ENCODE peak calls at places on chromosomes 5 and 9, in nine cellular contexts. C is stomach; J is upper lobe of right lung; R is caudate nucleus; X is iris pigment epithelial cell; K is naive thymus-derived CD4-positive, alpha-beta T cell; H is EH; W is stimulated activated naive B cell treated with anti-CD40 and anti-IgM and Interleukin-4, amounts not matched to agents 10 μg/mL and 1 μg/mL and 100 μg/mL, for 72 hours; U is lung. M is an unnamed sample.

GRCh38 chr9:90433398-90433890 is 209.2 kb downstream of the DIRAS2 start:
- DNase-seq in C (peak; percentile 31), J (peak; percentile 92), R (no peak), K (no peak), W (no peak), X (peak; percentile 51), U (peak; percentile 78), H (peak; percentile 8), M (no peak)

GRCh38 chr9:215631-216155 is 1.0 kb downstream of the DOCK8 start:
- DNase-seq in R (no peak), W (no peak), U (no peak), C (no peak), K (no peak), H (no peak), X (no peak), J (no peak), M (no peak)

GRCh38 chr5:176152191-176152932 is 85.9 kb upstream of the SIMC1 start:
- DNase-seq in R (no peak), W (no peak), C (no peak), K (no peak), U (no peak), X (no peak), J (no peak), H (no peak), M (no peak)

GRCh38 chr5:44638286-44638869 is 170.4 kb upstream of the MRPS30 start:
- DNase-seq in H (no peak), K (no peak), X (no peak), U (no peak), C (no peak), W (no peak), R (no peak), J (no peak), M (no peak)

GRCh38 chr9:116369706-116370105 is 216.1 kb downstream of the PAPPA start:
- DNase-seq in W (no peak), J (no peak), R (no peak), C (no peak), U (no peak), X (no peak), H (no peak), K (no peak), M (no peak)

GRCh38 chr5:178232124-178232919 is at the start of gene PHYKPL:
- DNase-seq in U (peak; percentile 70), J (peak; percentile 91), K (peak; percentile 67), C (peak; percentile 73), W (peak; percentile 72), R (peak; percentile 61), X (peak; percentile 63), H (peak; percentile 75), M (peak; percentile 60)

GRCh38 chr5:132840896-132841818 is 10.7 kb upstream of the SHROOM1 start:
- DNase-seq in U (peak; percentile 57), W (no peak), C (no peak), H (peak; percentile 72), X (peak; percentile 72), R (no peak), K (no peak), J (peak; percentile 79), M (no peak)

GRCh38 chr9:6997330-6997729 is 239.6 kb downstream of the KDM4C start:
- DNase-seq in W (no peak), H (peak; percentile 56), J (no peak), C (no peak), U (no peak), X (peak; percentile 12), K (no peak), R (no peak), M (no peak)

GRCh38 chr5:109944461-109944860 is 254.7 kb downstream of the MAN2A1 start:
- DNase-seq in X (no peak), U (no peak), C (no peak), J (no peak), W (no peak), R (no peak), H (no peak), K (no peak), M (no peak)

GRCh38 chr5:76714771-76715483 is 999 bp upstream of the F2R start:
- DNase-seq in C (no peak), J (no peak), R (no peak), K (no peak), W (no peak), U (no peak), H (no peak), X (no peak), M (no peak)

GRCh38 chr5:73391441-73391871 is 57.1 kb downstream of the FOXD1 start:
- DNase-seq in W (no peak), C (no peak), R (no peak), X (no peak), J (no peak), H (peak; percentile 79), K (no peak), U (no peak), M (no peak)

GRCh38 chr9:133869674-133870419 is 122.3 kb downstream of the VAV2 start:
- DNase-seq in R (no peak), W (no peak), C (no peak), U (no peak), X (no peak), J (no peak), H (no peak), K (no peak), M (no peak)

GRCh38 chr5:111227805-111228204 is 3.6 kb downstream of the CAMK4 start:
- DNase-seq in X (peak; percentile 11), R (no peak), H (peak; percentile 18), U (no peak), K (peak; percentile 41), W (no peak), C (no peak), J (no peak), M (no peak)

GRCh38 chr5:60066502-60066901 is 173.0 kb upstream of the PDE4D start:
- DNase-seq in X (peak; percentile 75), W (no peak), K (no peak), R (no peak), U (no peak), H (peak; percentile 77), J (no peak), C (no peak), M (no peak)

GRCh38 chr9:128372188-128372641 is 1.0 kb downstream of the URM1 start:
- DNase-seq in X (no peak), H (peak; percentile 88), J (no peak), W (no peak), U (no peak), K (no peak), C (no peak), R (no peak), M (no peak)

GRCh38 chr5:137075163-137075970 is 423.8 kb downstream of the SPOCK1 start:
- DNase-seq in W (peak; percentile 2), H (peak; percentile 60), C (peak; percentile 87), U (peak; percentile 80), K (no peak), R (no peak), J (peak; percentile 83), X (peak; percentile 7), M (peak; percentile 28)

GRCh38 chr5:163447191-163447590 is 9.8 kb downstream of the CCNG1 start:
- DNase-seq in R (no peak), X (no peak), U (no peak), J (no peak), K (no peak), H (no peak), C (no peak), W (no peak), M (no peak)

GRCh38 chr5:167284491-167284890 is 1007.0 kb upstream of the WWC1 start:
- DNase-seq in X (peak; percentile 39), J (no peak), K (no peak), H (peak; percentile 29), W (no peak), R (no peak), C (no peak), U (no peak), M (no peak)

GRCh38 chr5:146137967-146138403 is 32.6 kb upstream of the PLAC8L1 start:
- DNase-seq in U (peak; percentile 48), C (peak; percentile 71), W (no peak), J (peak; percentile 73), R (no peak), H (no peak), X (peak; percentile 83), K (no peak), M (no peak)

GRCh38 chr5:38534122-38534408 is 22.4 kb downstream of the LIFR start:
- DNase-seq in R (no peak), J (no peak), X (no peak), W (no peak), U (no peak), H (no peak), C (no peak), K (no peak), M (no peak)

GRCh38 chr5:115484368-115484767 is 60.2 kb downstream of the FEM1C start:
- DNase-seq in C (no peak), X (no peak), K (no peak), R (no peak), J (peak; percentile 55), W (no peak), U (no peak), H (no peak), M (no peak)

GRCh38 chr9:126698251-126698650 is 84.5 kb downstream of the LMX1B start:
- DNase-seq in U (no peak), K (no peak), C (no peak), J (peak; percentile 38), R (no peak), W (no peak), X (no peak), H (no peak), M (no peak)

GRCh38 chr9:36862206-36863145 is 171.6 kb downstream of the PAX5 start:
- DNase-seq in U (no peak), R (no peak), J (no peak), X (peak; percentile 47), W (no peak), H (peak; percentile 44), K (no peak), C (peak; percentile 62), M (no peak)

GRCh38 chr5:73745806-73746205 is 119.8 kb downstream of the ARHGEF28 start:
- DNase-seq in J (no peak), W (no peak), K (no peak), X (no peak), R (no peak), C (no peak), H (no peak), U (no peak), M (no peak)

GRCh38 chr9:21465859-21466518 is 16.1 kb downstream of the IFNE start:
- DNase-seq in U (no peak), C (no peak), X (peak; percentile 75), W (no peak), J (no peak), K (peak; percentile 62), R (no peak), H (peak; percentile 70), M (no peak)

GRCh38 chr9:15246688-15247087 is 60.3 kb downstream of the TTC39B start:
- DNase-seq in J (no peak), R (no peak), C (no peak), W (no peak), H (no peak), K (no peak), X (no peak), U (no peak), M (no peak)

GRCh38 chr5:140647042-140647341 is 438 bp downstream of the NDUFA2 start:
- DNase-seq in H (no peak), U (no peak), R (no peak), C (no peak), K (no peak), X (peak; percentile 24), W (no peak), J (no peak), M (no peak)

GRCh38 chr5:168734657-168735344 is 155.6 kb upstream of the PANK3 start:
- DNase-seq in R (no peak), W (no peak), J (no peak), X (no peak), K (no peak), C (no peak), U (no peak), H (peak; percentile 10), M (no peak)

GRCh38 chr5:112479418-112479817 is 60.3 kb upstream of the EPB41L4A start:
- DNase-seq in X (peak; percentile 58), W (no peak), K (no peak), H (peak; percentile 12), R (no peak), J (no peak), C (no peak), U (no peak), M (no peak)

GRCh38 chr5:53482717-53483638 is 2.5 kb downstream of the FST start:
- DNase-seq in R (no peak), H (peak; percentile 42), C (peak; percentile 41), U (peak; percentile 35), W (no peak), X (peak; percentile 41), K (peak; percentile 16), J (peak; percentile 74), M (no peak)

GRCh38 chr5:166713281-166713680 is 1578.2 kb upstream of the WWC1 start:
- DNase-seq in H (no peak), R (no peak), C (no peak), W (no peak), X (no peak), K (no peak), U (no peak), J (no peak), M (no peak)